ENCODE peak calls at places on chromosomes 13 and 19, in ten cellular contexts. One of them, this sample, is unnamed.

GRCh38 chr13:112958127-112958989 is 10.7 kb upstream of the MCF2L start:
- DNase-seq in psoas muscle: no peak
- DNase-seq in brain microvascular endothelial cell: no peak
- DNase-seq in fibroblast of mammary gland: no peak
- DNase-seq in bronchial epithelial cell: no peak
- DNase-seq in GM23248: no peak
- DNase-seq in stimulated activated CD4-positive, alpha-beta T cell treated with anti-CD3 and anti-CD28 coated beads, Interleukin-4, amount 100 ng/mL, for 24 hours: no peak
- DNase-seq in ascending aorta: no peak
- DNase-seq in activated T-helper 9 cell treated with anti-CD3 and anti-CD28 coated beads, Interleukin-2, amount 50 U/mL, for 16 hours: no peak
- DNase-seq in Caco-2: peak; percentile 25
- DNase-seq in this sample: no peak

GRCh38 chr19:3440082-3440481 is 40.2 kb downstream of the SMIM24 start:
- DNase-seq in psoas muscle: peak; percentile 82
- DNase-seq in brain microvascular endothelial cell: no peak
- DNase-seq in fibroblast of mammary gland: peak; percentile 41
- DNase-seq in bronchial epithelial cell: no peak
- DNase-seq in GM23248: peak; percentile 44
- DNase-seq in stimulated activated CD4-positive, alpha-beta T cell treated with anti-CD3 and anti-CD28 coated beads, Interleukin-4, amount 100 ng/mL, for 24 hours: peak; percentile 67
- DNase-seq in ascending aorta: no peak
- DNase-seq in activated T-helper 9 cell treated with anti-CD3 and anti-CD28 coated beads, Interleukin-2, amount 50 U/mL, for 16 hours: peak; percentile 31
- DNase-seq in Caco-2: no peak
- DNase-seq in this sample: peak; percentile 50

GRCh38 chr13:42215578-42216421 is 56.2 kb upstream of the AKAP11 start:
- DNase-seq in psoas muscle: no peak
- DNase-seq in brain microvascular endothelial cell: peak; percentile 38
- DNase-seq in fibroblast of mammary gland: peak; percentile 48
- DNase-seq in bronchial epithelial cell: peak; percentile 25
- DNase-seq in GM23248: peak; percentile 55
- DNase-seq in stimulated activated CD4-positive, alpha-beta T cell treated with anti-CD3 and anti-CD28 coated beads, Interleukin-4, amount 100 ng/mL, for 24 hours: no peak
- DNase-seq in ascending aorta: no peak
- DNase-seq in activated T-helper 9 cell treated with anti-CD3 and anti-CD28 coated beads, Interleukin-2, amount 50 U/mL, for 16 hours: no peak
- DNase-seq in Caco-2: peak; percentile 45
- DNase-seq in this sample: peak; percentile 46

GRCh38 chr13:32432856-32433255 is 4.9 kb upstream of the N4BP2L1 start:
- DNase-seq in psoas muscle: no peak
- DNase-seq in brain microvascular endothelial cell: no peak
- DNase-seq in fibroblast of mammary gland: no peak
- DNase-seq in bronchial epithelial cell: peak; percentile 91
- DNase-seq in GM23248: no peak
- DNase-seq in stimulated activated CD4-positive, alpha-beta T cell treated with anti-CD3 and anti-CD28 coated beads, Interleukin-4, amount 100 ng/mL, for 24 hours: no peak
- DNase-seq in ascending aorta: no peak
- DNase-seq in activated T-helper 9 cell treated with anti-CD3 and anti-CD28 coated beads, Interleukin-2, amount 50 U/mL, for 16 hours: no peak
- DNase-seq in Caco-2: no peak
- DNase-seq in this sample: no peak

GRCh38 chr19:18437481-18438330 is at the start of gene ISYNA1:
- DNase-seq in psoas muscle: peak; percentile 76
- DNase-seq in brain microvascular endothelial cell: peak; percentile 42
- DNase-seq in fibroblast of mammary gland: no peak
- DNase-seq in bronchial epithelial cell: no peak
- DNase-seq in GM23248: peak; percentile 69
- DNase-seq in stimulated activated CD4-positive, alpha-beta T cell treated with anti-CD3 and anti-CD28 coated beads, Interleukin-4, amount 100 ng/mL, for 24 hours: peak; percentile 46
- DNase-seq in ascending aorta: no peak
- DNase-seq in activated T-helper 9 cell treated with anti-CD3 and anti-CD28 coated beads, Interleukin-2, amount 50 U/mL, for 16 hours: peak; percentile 43
- DNase-seq in Caco-2: peak; percentile 56
- DNase-seq in this sample: no peak

GRCh38 chr19:3658004-3658822 is 31.6 kb upstream of the CACTIN start:
- DNase-seq in psoas muscle: no peak
- DNase-seq in brain microvascular endothelial cell: no peak
- DNase-seq in fibroblast of mammary gland: no peak
- DNase-seq in bronchial epithelial cell: no peak
- DNase-seq in GM23248: no peak
- DNase-seq in stimulated activated CD4-positive, alpha-beta T cell treated with anti-CD3 and anti-CD28 coated beads, Interleukin-4, amount 100 ng/mL, for 24 hours: no peak
- DNase-seq in ascending aorta: no peak
- DNase-seq in activated T-helper 9 cell treated with anti-CD3 and anti-CD28 coated beads, Interleukin-2, amount 50 U/mL, for 16 hours: no peak
- DNase-seq in Caco-2: no peak
- DNase-seq in this sample: no peak

GRCh38 chr19:47228937-47229673 is 1.9 kb downstream of the BBC3 start:
- DNase-seq in psoas muscle: no peak
- DNase-seq in brain microvascular endothelial cell: peak; percentile 36
- DNase-seq in fibroblast of mammary gland: peak; percentile 41
- DNase-seq in bronchial epithelial cell: no peak
- DNase-seq in GM23248: peak; percentile 61
- DNase-seq in stimulated activated CD4-positive, alpha-beta T cell treated with anti-CD3 and anti-CD28 coated beads, Interleukin-4, amount 100 ng/mL, for 24 hours: peak; percentile 36
- DNase-seq in ascending aorta: no peak
- DNase-seq in activated T-helper 9 cell treated with anti-CD3 and anti-CD28 coated beads, Interleukin-2, amount 50 U/mL, for 16 hours: no peak
- DNase-seq in Caco-2: no peak
- DNase-seq in this sample: peak; percentile 42

GRCh38 chr13:101845501-101846012 is 393.1 kb downstream of the ITGBL1 start:
- DNase-seq in psoas muscle: no peak
- DNase-seq in brain microvascular endothelial cell: peak; percentile 44
- DNase-seq in fibroblast of mammary gland: peak; percentile 1
- DNase-seq in bronchial epithelial cell: no peak
- DNase-seq in GM23248: no peak
- DNase-seq in stimulated activated CD4-positive, alpha-beta T cell treated with anti-CD3 and anti-CD28 coated beads, Interleukin-4, amount 100 ng/mL, for 24 hours: no peak
- DNase-seq in ascending aorta: no peak
- DNase-seq in activated T-helper 9 cell treated with anti-CD3 and anti-CD28 coated beads, Interleukin-2, amount 50 U/mL, for 16 hours: no peak
- DNase-seq in Caco-2: no peak
- DNase-seq in this sample: no peak

GRCh38 chr13:41334810-41335209 is 23.7 kb downstream of the NAA16 start:
- DNase-seq in psoas muscle: no peak
- DNase-seq in brain microvascular endothelial cell: no peak
- DNase-seq in fibroblast of mammary gland: no peak
- DNase-seq in bronchial epithelial cell: no peak
- DNase-seq in GM23248: no peak
- DNase-seq in stimulated activated CD4-positive, alpha-beta T cell treated with anti-CD3 and anti-CD28 coated beads, Interleukin-4, amount 100 ng/mL, for 24 hours: no peak
- DNase-seq in ascending aorta: no peak
- DNase-seq in activated T-helper 9 cell treated with anti-CD3 and anti-CD28 coated beads, Interleukin-2, amount 50 U/mL, for 16 hours: no peak
- DNase-seq in Caco-2: peak; percentile 59
- DNase-seq in this sample: no peak

GRCh38 chr13:48629282-48629681 is 24.4 kb upstream of the CYSLTR2 start:
- DNase-seq in psoas muscle: no peak
- DNase-seq in brain microvascular endothelial cell: no peak
- DNase-seq in fibroblast of mammary gland: no peak
- DNase-seq in bronchial epithelial cell: no peak
- DNase-seq in GM23248: no peak
- DNase-seq in stimulated activated CD4-positive, alpha-beta T cell treated with anti-CD3 and anti-CD28 coated beads, Interleukin-4, amount 100 ng/mL, for 24 hours: no peak
- DNase-seq in ascending aorta: no peak
- DNase-seq in activated T-helper 9 cell treated with anti-CD3 and anti-CD28 coated beads, Interleukin-2, amount 50 U/mL, for 16 hours: no peak
- DNase-seq in Caco-2: no peak
- DNase-seq in this sample: no peak

GRCh38 chr19:39996218-39996810 is 546 bp upstream of the ZNF546 start:
- DNase-seq in psoas muscle: no peak
- DNase-seq in brain microvascular endothelial cell: peak; percentile 69
- DNase-seq in fibroblast of mammary gland: peak; percentile 78
- DNase-seq in bronchial epithelial cell: peak; percentile 65
- DNase-seq in GM23248: peak; percentile 74
- DNase-seq in stimulated activated CD4-positive, alpha-beta T cell treated with anti-CD3 and anti-CD28 coated beads, Interleukin-4, amount 100 ng/mL, for 24 hours: peak; percentile 52
- DNase-seq in ascending aorta: peak; percentile 70
- DNase-seq in activated T-helper 9 cell treated with anti-CD3 and anti-CD28 coated beads, Interleukin-2, amount 50 U/mL, for 16 hours: no peak
- DNase-seq in Caco-2: no peak
- DNase-seq in this sample: peak; percentile 50

GRCh38 chr19:6774821-6775707 is 2.6 kb downstream of the VAV1 start:
- DNase-seq in psoas muscle: no peak
- DNase-seq in brain microvascular endothelial cell: no peak
- DNase-seq in fibroblast of mammary gland: no peak
- DNase-seq in bronchial epithelial cell: no peak
- DNase-seq in GM23248: peak; percentile 11
- DNase-seq in stimulated activated CD4-positive, alpha-beta T cell treated with anti-CD3 and anti-CD28 coated beads, Interleukin-4, amount 100 ng/mL, for 24 hours: no peak
- DNase-seq in ascending aorta: no peak
- DNase-seq in activated T-helper 9 cell treated with anti-CD3 and anti-CD28 coated beads, Interleukin-2, amount 50 U/mL, for 16 hours: no peak
- DNase-seq in Caco-2: no peak
- DNase-seq in this sample: peak; percentile 30

GRCh38 chr19:58317481-58318072 is 9.2 kb upstream of the ZSCAN22 start:
- DNase-seq in psoas muscle: no peak
- DNase-seq in brain microvascular endothelial cell: peak; percentile 11
- DNase-seq in fibroblast of mammary gland: peak; percentile 54
- DNase-seq in bronchial epithelial cell: peak; percentile 29
- DNase-seq in GM23248: peak; percentile 74
- DNase-seq in stimulated activated CD4-positive, alpha-beta T cell treated with anti-CD3 and anti-CD28 coated beads, Interleukin-4, amount 100 ng/mL, for 24 hours: no peak
- DNase-seq in ascending aorta: no peak
- DNase-seq in activated T-helper 9 cell treated with anti-CD3 and anti-CD28 coated beads, Interleukin-2, amount 50 U/mL, for 16 hours: no peak
- DNase-seq in Caco-2: no peak
- DNase-seq in this sample: peak; percentile 36

GRCh38 chr13:30371649-30372265 is 50.5 kb upstream of the UBE2L5 start:
- DNase-seq in psoas muscle: no peak
- DNase-seq in brain microvascular endothelial cell: peak; percentile 57
- DNase-seq in fibroblast of mammary gland: peak; percentile 83
- DNase-seq in bronchial epithelial cell: peak; percentile 82
- DNase-seq in GM23248: peak; percentile 86
- DNase-seq in stimulated activated CD4-positive, alpha-beta T cell treated with anti-CD3 and anti-CD28 coated beads, Interleukin-4, amount 100 ng/mL, for 24 hours: peak; percentile 54
- DNase-seq in ascending aorta: no peak
- DNase-seq in activated T-helper 9 cell treated with anti-CD3 and anti-CD28 coated beads, Interleukin-2, amount 50 U/mL, for 16 hours: peak; percentile 27
- DNase-seq in Caco-2: no peak
- DNase-seq in this sample: peak; percentile 100

GRCh38 chr19:39514840-39515550 is at the start of gene SELENOV:
- DNase-seq in psoas muscle: no peak
- DNase-seq in brain microvascular endothelial cell: no peak
- DNase-seq in fibroblast of mammary gland: no peak
- DNase-seq in bronchial epithelial cell: no peak
- DNase-seq in GM23248: no peak
- DNase-seq in stimulated activated CD4-positive, alpha-beta T cell treated with anti-CD3 and anti-CD28 coated beads, Interleukin-4, amount 100 ng/mL, for 24 hours: no peak
- DNase-seq in ascending aorta: no peak
- DNase-seq in activated T-helper 9 cell treated with anti-CD3 and anti-CD28 coated beads, Interleukin-2, amount 50 U/mL, for 16 hours: no peak
- DNase-seq in Caco-2: peak; percentile 62
- DNase-seq in this sample: no peak

GRCh38 chr13:51520524-51520923 is 63.7 kb upstream of the WDFY2 start:
- DNase-seq in psoas muscle: no peak
- DNase-seq in brain microvascular endothelial cell: peak; percentile 46
- DNase-seq in fibroblast of mammary gland: peak; percentile 83
- DNase-seq in bronchial epithelial cell: peak; percentile 82
- DNase-seq in GM23248: peak; percentile 90
- DNase-seq in stimulated activated CD4-positive, alpha-beta T cell treated with anti-CD3 and anti-CD28 coated beads, Interleukin-4, amount 100 ng/mL, for 24 hours: no peak
- DNase-seq in ascending aorta: no peak
- DNase-seq in activated T-helper 9 cell treated with anti-CD3 and anti-CD28 coated beads, Interleukin-2, amount 50 U/mL, for 16 hours: no peak
- DNase-seq in Caco-2: no peak
- DNase-seq in this sample: no peak

GRCh38 chr19:964761-965694 is 19.1 kb upstream of the WDR18 start:
- DNase-seq in psoas muscle: no peak
- DNase-seq in brain microvascular endothelial cell: no peak
- DNase-seq in fibroblast of mammary gland: peak; percentile 47
- DNase-seq in bronchial epithelial cell: no peak
- DNase-seq in GM23248: peak; percentile 26
- DNase-seq in stimulated activated CD4-positive, alpha-beta T cell treated with anti-CD3 and anti-CD28 coated beads, Interleukin-4, amount 100 ng/mL, for 24 hours: no peak
- DNase-seq in ascending aorta: no peak
- DNase-seq in activated T-helper 9 cell treated with anti-CD3 and anti-CD28 coated beads, Interleukin-2, amount 50 U/mL, for 16 hours: no peak
- DNase-seq in Caco-2: no peak
- DNase-seq in this sample: peak; percentile 59

GRCh38 chr13:44759723-44760360 is 183.7 kb upstream of the TSC22D1 start:
- DNase-seq in psoas muscle: peak; percentile 70
- DNase-seq in brain microvascular endothelial cell: no peak
- DNase-seq in fibroblast of mammary gland: no peak
- DNase-seq in bronchial epithelial cell: peak; percentile 74
- DNase-seq in GM23248: no peak
- DNase-seq in stimulated activated CD4-positive, alpha-beta T cell treated with anti-CD3 and anti-CD28 coated beads, Interleukin-4, amount 100 ng/mL, for 24 hours: no peak
- DNase-seq in ascending aorta: no peak
- DNase-seq in activated T-helper 9 cell treated with anti-CD3 and anti-CD28 coated beads, Interleukin-2, amount 50 U/mL, for 16 hours: no peak
- DNase-seq in Caco-2: no peak
- DNase-seq in this sample: no peak

GRCh38 chr19:6519289-6519688 is 11.5 kb upstream of the TNFSF9 start:
- DNase-seq in psoas muscle: no peak
- DNase-seq in brain microvascular endothelial cell: peak; percentile 36
- DNase-seq in fibroblast of mammary gland: peak; percentile 90
- DNase-seq in bronchial epithelial cell: peak; percentile 86
- DNase-seq in GM23248: peak; percentile 92
- DNase-seq in stimulated activated CD4-positive, alpha-beta T cell treated with anti-CD3 and anti-CD28 coated beads, Interleukin-4, amount 100 ng/mL, for 24 hours: no peak
- DNase-seq in ascending aorta: no peak
- DNase-seq in activated T-helper 9 cell treated with anti-CD3 and anti-CD28 coated beads, Interleukin-2, amount 50 U/mL, for 16 hours: no peak
- DNase-seq in Caco-2: no peak
- DNase-seq in this sample: no peak

GRCh38 chr13:106156468-106156867 is 379.0 kb downstream of the EFNB2 start:
- DNase-seq in psoas muscle: no peak
- DNase-seq in brain microvascular endothelial cell: peak; percentile 97
- DNase-seq in fibroblast of mammary gland: peak; percentile 99
- DNase-seq in bronchial epithelial cell: peak; percentile 100
- DNase-seq in GM23248: peak; percentile 96
- DNase-seq in stimulated activated CD4-positive, alpha-beta T cell treated with anti-CD3 and anti-CD28 coated beads, Interleukin-4, amount 100 ng/mL, for 24 hours: no peak
- DNase-seq in ascending aorta: peak; percentile 62
- DNase-seq in activated T-helper 9 cell treated with anti-CD3 and anti-CD28 coated beads, Interleukin-2, amount 50 U/mL, for 16 hours: no peak
- DNase-seq in Caco-2: no peak
- DNase-seq in this sample: no peak

GRCh38 chr13:55062662-55063061 is 2034.0 kb downstream of the OLFM4 start:
- DNase-seq in psoas muscle: no peak
- DNase-seq in brain microvascular endothelial cell: no peak
- DNase-seq in fibroblast of mammary gland: no peak
- DNase-seq in bronchial epithelial cell: no peak
- DNase-seq in GM23248: no peak
- DNase-seq in stimulated activated CD4-positive, alpha-beta T cell treated with anti-CD3 and anti-CD28 coated beads, Interleukin-4, amount 100 ng/mL, for 24 hours: no peak
- DNase-seq in ascending aorta: no peak
- DNase-seq in activated T-helper 9 cell treated with anti-CD3 and anti-CD28 coated beads, Interleukin-2, amount 50 U/mL, for 16 hours: no peak
- DNase-seq in Caco-2: no peak
- DNase-seq in this sample: no peak

GRCh38 chr13:32212420-32212819 is 102.7 kb downstream of the ZAR1L start:
- DNase-seq in psoas muscle: no peak
- DNase-seq in brain microvascular endothelial cell: peak; percentile 72
- DNase-seq in fibroblast of mammary gland: peak; percentile 86
- DNase-seq in bronchial epithelial cell: no peak
- DNase-seq in GM23248: peak; percentile 83
- DNase-seq in stimulated activated CD4-positive, alpha-beta T cell treated with anti-CD3 and anti-CD28 coated beads, Interleukin-4, amount 100 ng/mL, for 24 hours: no peak
- DNase-seq in ascending aorta: no peak
- DNase-seq in activated T-helper 9 cell treated with anti-CD3 and anti-CD28 coated beads, Interleukin-2, amount 50 U/mL, for 16 hours: no peak
- DNase-seq in Caco-2: no peak
- DNase-seq in this sample: no peak